ENCODE peak calls at places on chromosome 4, in four cellular contexts. O is epithelial cell of esophagus, P is choroid plexus epithelial cell, G is fibroblast of lung. V is an unnamed sample.

GRCh38 chr4:54513231-54513630 is 144.5 kb upstream of the KIT start:
- DNase-seq in O (peak), P (peak), G (peak), V (peak)

GRCh38 chr4:153322791-153323190 is 21.7 kb upstream of the MND1 start:
- DNase-seq in O (no peak), P (no peak), G (no peak), V (peak)

GRCh38 chr4:155959417-155959816 is 5.8 kb upstream of the CTSO start:
- DNase-seq in O (no peak), P (no peak), G (no peak), V (no peak)

GRCh38 chr4:137310593-137311490 is 221.5 kb downstream of the PCDH18 start:
- DNase-seq in O (peak), P (peak), G (peak), V (peak)

GRCh38 chr4:104967034-104967401 is 179.7 kb upstream of the TET2 start:
- DNase-seq in O (peak), P (no peak), G (no peak), V (no peak)

GRCh38 chr4:158826057-158826456 is 57.2 kb downstream of the FNIP2 start:
- DNase-seq in O (no peak), P (peak), G (no peak), V (no peak)

GRCh38 chr4:139454111-139454600 is at the start of gene RAB33B:
- DNase-seq in O (no peak), P (peak), G (peak), V (no peak)

GRCh38 chr4:97016186-97016945 is 1126.9 kb downstream of the STPG2 start:
- DNase-seq in O (no peak), P (no peak), G (no peak), V (no peak)

GRCh38 chr4:1098311-1098925 is 14.9 kb downstream of the RNF212 start:
- DNase-seq in O (no peak), P (no peak), G (no peak), V (no peak)

GRCh38 chr4:156870861-156871260 is 100.7 kb downstream of the PDGFC start:
- DNase-seq in O (no peak), P (no peak), G (no peak), V (no peak)

GRCh38 chr4:84582302-84582987 is 482 bp upstream of the CDS1 start:
- DNase-seq in O (peak), P (peak), G (peak), V (peak)

GRCh38 chr4:167831853-167832252 is 260.5 kb upstream of the ANXA10 start:
- DNase-seq in O (peak), P (peak), G (peak), V (no peak)

GRCh38 chr4:3293410-3294391 is 880 bp downstream of the RGS12 start:
- DNase-seq in O (no peak), P (peak), G (no peak), V (no peak)

GRCh38 chr4:140996757-140997156 is 136.5 kb downstream of the RNF150 start:
- DNase-seq in O (no peak), P (peak), G (peak), V (peak)

GRCh38 chr4:186068581-186069402 is at the start of gene TLR3:
- DNase-seq in O (peak), P (peak), G (peak), V (peak)

GRCh38 chr4:114383721-114384120 is 214.9 kb upstream of the UGT8 start:
- DNase-seq in O (peak), P (peak), G (peak), V (peak)

GRCh38 chr4:114385195-114385985 is 213.2 kb upstream of the UGT8 start:
- DNase-seq in O (no peak), P (no peak), G (no peak), V (no peak)

GRCh38 chr4:114383055-114383454 is 215.6 kb upstream of the UGT8 start:
- DNase-seq in O (no peak), P (no peak), G (no peak), V (peak)

GRCh38 chr4:114386637-114387233 is 211.9 kb upstream of the UGT8 start:
- DNase-seq in O (peak), P (peak), G (peak), V (peak)

GRCh38 chr4:114384629-114385028 is 214.0 kb upstream of the UGT8 start:
- DNase-seq in O (peak), P (peak), G (peak), V (peak)
- TF ChIP-seq CTCF in O (peak), P (peak), G (peak), V (peak)

DNA sequence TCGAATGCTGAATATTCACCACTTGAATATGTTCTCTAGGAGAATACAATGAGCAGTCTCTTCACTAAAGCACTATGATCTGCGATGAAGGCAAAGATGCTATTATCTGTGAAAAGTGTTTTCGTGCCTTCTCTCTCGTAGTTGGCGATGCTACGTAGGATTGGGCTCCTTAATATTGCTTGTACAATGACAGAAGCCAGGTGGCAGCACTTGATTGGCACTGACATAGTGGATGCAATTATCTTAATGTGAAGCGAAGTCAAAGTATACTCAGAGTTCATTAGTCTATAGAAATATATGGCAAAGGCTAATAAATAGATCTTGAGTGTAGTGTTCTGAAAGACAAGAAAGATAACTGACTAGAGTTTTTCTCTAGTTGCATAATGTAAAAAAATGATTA is 1135.7 kb upstream of the AGA start:
- DNase-seq in O (peak), P (no peak), G (peak), V (no peak)
- TF ChIP-seq CTCF in O (peak), P (no peak), G (peak), V (no peak)

DNA sequence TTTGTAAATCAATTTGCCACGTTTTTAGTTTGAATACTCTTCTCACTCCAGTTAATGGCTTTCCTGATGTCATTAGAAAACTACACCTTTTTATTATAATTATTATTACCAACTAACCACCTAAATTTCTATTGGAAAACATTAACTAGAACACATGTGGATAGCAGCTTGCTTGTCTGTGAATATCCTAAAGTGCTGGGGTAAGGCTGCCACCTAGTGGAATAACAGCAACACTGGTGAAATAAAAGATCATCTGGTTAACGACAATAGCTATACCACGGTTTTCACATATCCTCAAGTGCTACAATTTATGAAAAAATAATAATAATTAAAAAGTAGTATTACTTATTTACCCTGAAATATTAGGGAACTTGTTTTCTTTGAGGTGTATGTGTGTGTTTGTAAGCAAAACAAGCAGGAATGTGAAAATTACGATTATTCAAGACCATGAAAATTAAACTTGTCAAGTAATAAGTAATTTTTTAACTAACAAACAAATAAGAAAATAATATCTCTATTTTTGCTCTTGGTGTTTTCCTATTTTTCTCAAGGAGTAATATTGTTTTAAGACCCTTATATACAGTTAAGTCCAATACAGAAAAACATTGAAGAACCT is 130.1 kb upstream of the TECRL start:
- DNase-seq in O (peak), P (peak), G (peak), V (peak)
- TF ChIP-seq CTCF in O (peak), P (peak), G (peak), V (peak)

GRCh38 chr4:4384837-4385236 is 2.1 kb upstream of the NSG1 start:
- DNase-seq in O (peak), P (peak), G (no peak), V (peak)
- TF ChIP-seq CTCF in O (peak), P (peak), G (peak), V (peak)

GRCh38 chr4:92129408-92129994 is 174.3 kb upstream of the GRID2 start:
- DNase-seq in O (no peak), P (no peak), G (no peak), V (no peak)
- TF ChIP-seq CTCF in O (no peak), P (no peak), G (no peak), V (no peak)

GRCh38 chr4:13933163-13933562 is 305.6 kb upstream of the BOD1L1 start:
- DNase-seq in O (no peak), P (peak), G (peak), V (peak)
- TF ChIP-seq CTCF in O (no peak), P (peak), G (no peak), V (peak)

DNA sequence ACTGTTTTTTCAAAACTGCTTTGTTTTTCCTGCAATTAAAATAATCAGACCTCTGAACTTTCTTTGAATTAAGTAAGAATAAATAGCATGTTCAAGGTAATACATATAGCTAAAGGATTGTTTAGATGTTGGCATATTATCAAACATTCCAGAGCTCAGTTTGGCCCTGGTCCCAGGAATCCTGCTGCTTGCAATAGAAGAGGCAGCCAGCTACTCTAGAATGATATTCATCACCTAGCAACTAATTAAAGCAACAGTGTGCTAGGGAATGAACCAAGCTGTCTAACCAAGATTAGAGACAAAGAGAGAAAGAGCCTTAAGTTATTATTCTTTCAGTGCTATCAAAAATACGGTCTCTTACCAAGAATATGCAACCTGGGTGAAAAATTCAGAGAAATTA is 460.9 kb downstream of the GABRG1 start:
- DNase-seq in O (peak), P (peak), G (peak), V (peak)
- TF ChIP-seq CTCF in O (no peak), P (no peak), G (no peak), V (no peak)